ENCODE peak calls at places on chromosomes 13 and 19, in four cellular contexts. One of them, this sample, is unnamed. For H3K9me3, the result is how much of the 10 kb centered on the place peaks cover.

GRCh38 chr13:112712451-112712881 is 22.6 kb downstream of the ATP11A start:
- DNase-seq in left lung: peak
- DNase-seq in HCT116: no peak
- DNase-seq in A549: no peak
- DNase-seq in this sample: no peak

GRCh38 chr13:73059460-73060250 is 850 bp downstream of the KLF5 start:
- DNase-seq in HCT116: no peak
- DNase-seq in left lung: peak
- DNase-seq in A549: no peak
- DNase-seq in this sample: peak

GRCh38 chr19:1363599-1363998 is 20.1 kb upstream of the NDUFS7 start:
- DNase-seq in left lung: no peak
- DNase-seq in HCT116: no peak
- DNase-seq in A549: no peak
- DNase-seq in this sample: peak

GRCh38 chr13:98094678-98095266 is 48.1 kb upstream of the FARP1 start:
- DNase-seq in HCT116: no peak
- DNase-seq in left lung: no peak
- DNase-seq in A549: no peak
- DNase-seq in this sample: no peak

GRCh38 chr13:42653694-42654093 is 79.7 kb downstream of the TNFSF11 start:
- DNase-seq in left lung: no peak
- DNase-seq in A549: no peak
- DNase-seq in HCT116: no peak
- DNase-seq in this sample: no peak

GRCh38 chr19:16371540-16371986 is 46.9 kb downstream of the KLF2 start:
- DNase-seq in HCT116: no peak
- DNase-seq in left lung: peak
- DNase-seq in A549: no peak
- DNase-seq in this sample: peak

GRCh38 chr19:16659832-16660708 is at the start of gene SMIM7:
- DNase-seq in A549: peak
- DNase-seq in HCT116: peak
- DNase-seq in left lung: peak
- DNase-seq in this sample: peak

GRCh38 chr19:19081642-19082151 is 17.9 kb downstream of the SLC25A42 start:
- DNase-seq in A549: no peak
- DNase-seq in left lung: no peak
- DNase-seq in HCT116: no peak
- DNase-seq in this sample: no peak

GRCh38 chr19:39299832-39300231 is 3.6 kb downstream of the IFNL1 start:
- DNase-seq in left lung: no peak
- DNase-seq in HCT116: no peak
- DNase-seq in A549: no peak
- DNase-seq in this sample: no peak

GRCh38 chr19:8334458-8335342 is 8.4 kb downstream of the KANK3 start:
- DNase-seq in left lung: peak
- DNase-seq in A549: peak
- DNase-seq in HCT116: peak
- DNase-seq in this sample: peak

GRCh38 chr19:10193666-10194499 is 870 bp downstream of the DNMT1 start:
- DNase-seq in HCT116: no peak
- DNase-seq in left lung: peak
- DNase-seq in A549: peak
- DNase-seq in this sample: peak

GRCh38 chr13:63684822-63685221 is 2269.2 kb upstream of the PCDH20 start:
- DNase-seq in left lung: no peak
- DNase-seq in HCT116: no peak
- DNase-seq in A549: no peak
- DNase-seq in this sample: no peak

GRCh38 chr19:21462540-21462939 is 42.9 kb upstream of the ZNF429 start:
- DNase-seq in left lung: peak
- DNase-seq in HCT116: no peak
- DNase-seq in A549: no peak
- DNase-seq in this sample: no peak

GRCh38 chr19:21466627-21467026 is 38.8 kb upstream of the ZNF429 start:
- DNase-seq in left lung: no peak
- DNase-seq in HCT116: no peak
- DNase-seq in A549: no peak
- DNase-seq in this sample: no peak

GRCh38 chr19:21463449-21464105 is 41.8 kb upstream of the ZNF429 start:
- DNase-seq in A549: no peak
- DNase-seq in HCT116: no peak
- DNase-seq in left lung: peak
- DNase-seq in this sample: no peak

GRCh38 chr19:21460686-21461085 is 44.7 kb upstream of the ZNF429 start:
- DNase-seq in HCT116: no peak
- DNase-seq in left lung: no peak
- DNase-seq in A549: no peak
- DNase-seq in this sample: no peak
- H3K9me3 ChIP-seq in HCT116: under half
- H3K9me3 ChIP-seq in left lung: under half
- H3K9me3 ChIP-seq in A549: under half
- H3K9me3 ChIP-seq in this sample: under half

DNA sequence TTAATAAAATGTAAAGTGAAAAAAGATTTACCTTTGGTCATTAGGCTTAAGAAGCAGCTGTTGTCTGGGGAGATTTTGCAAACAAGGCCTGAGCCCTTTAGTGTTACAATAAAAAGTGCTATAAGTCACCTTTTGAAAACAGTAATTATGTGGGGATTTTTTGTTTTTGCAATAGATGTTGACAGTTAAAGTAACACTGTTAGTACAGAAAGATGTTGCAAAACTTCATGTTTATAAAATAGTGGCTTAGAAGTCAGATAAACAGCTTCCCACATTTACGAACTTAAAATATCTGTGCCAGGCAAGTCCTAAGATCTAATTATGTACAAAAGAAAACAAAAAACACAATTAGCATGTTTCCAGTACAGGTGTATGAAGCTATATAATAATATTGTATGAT is 138.0 kb upstream of the IRS2 start:
- DNase-seq in left lung: no peak
- DNase-seq in HCT116: no peak
- DNase-seq in A549: no peak
- DNase-seq in this sample: no peak
- H3K27ac ChIP-seq in left lung: no peak
- H3K27ac ChIP-seq in HCT116: no peak
- H3K27ac ChIP-seq in A549: no peak
- H3K27ac ChIP-seq in this sample: no peak

GRCh38 chr13:99690426-99691189 is 189.3 kb downstream of the TM9SF2 start:
- DNase-seq in left lung: no peak
- DNase-seq in HCT116: no peak
- DNase-seq in A549: no peak
- DNase-seq in this sample: no peak

GRCh38 chr13:99687728-99688397 is 186.6 kb downstream of the TM9SF2 start:
- DNase-seq in HCT116: no peak
- DNase-seq in left lung: no peak
- DNase-seq in A549: no peak
- DNase-seq in this sample: no peak

GRCh38 chr13:99691552-99691951 is 190.3 kb downstream of the TM9SF2 start:
- DNase-seq in HCT116: no peak
- DNase-seq in A549: no peak
- DNase-seq in left lung: no peak
- DNase-seq in this sample: no peak

GRCh38 chr13:99688776-99689175 is 187.5 kb downstream of the TM9SF2 start:
- DNase-seq in A549: no peak
- DNase-seq in left lung: no peak
- DNase-seq in HCT116: no peak
- DNase-seq in this sample: no peak

GRCh38 chr13:99689955-99690354 is 188.7 kb downstream of the TM9SF2 start:
- DNase-seq in left lung: no peak
- DNase-seq in HCT116: no peak
- DNase-seq in A549: no peak
- DNase-seq in this sample: no peak
- H3K4me3 ChIP-seq in left lung: no peak
- H3K4me3 ChIP-seq in HCT116: no peak
- H3K4me3 ChIP-seq in A549: no peak
- H3K4me3 ChIP-seq in this sample: no peak

DNA sequence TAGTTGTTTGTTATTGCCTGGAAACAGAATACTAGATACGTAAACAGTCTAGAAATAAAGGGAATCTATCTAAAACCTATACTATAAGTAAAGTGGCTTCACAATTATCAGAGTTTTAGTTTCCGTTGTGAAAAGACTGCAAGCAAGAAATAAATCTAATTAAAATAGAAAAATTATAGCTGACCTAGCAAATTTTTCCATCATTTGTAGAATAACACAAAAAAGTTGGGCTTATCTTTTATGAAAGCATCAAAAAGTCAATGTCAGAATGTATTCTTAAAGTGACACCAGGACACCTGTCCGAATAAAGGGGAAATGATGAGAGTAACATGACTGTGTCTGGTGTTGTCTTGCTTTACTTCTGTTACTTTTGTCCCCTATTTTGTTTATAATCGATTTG is 1248.9 kb upstream of the MIR17HG start:
- DNase-seq in HCT116: no peak
- DNase-seq in A549: no peak
- DNase-seq in left lung: no peak
- DNase-seq in this sample: no peak
- H3K9me3 ChIP-seq in HCT116: under half
- H3K9me3 ChIP-seq in A549: under half
- H3K9me3 ChIP-seq in left lung: under half
- H3K9me3 ChIP-seq in this sample: under half

DNA sequence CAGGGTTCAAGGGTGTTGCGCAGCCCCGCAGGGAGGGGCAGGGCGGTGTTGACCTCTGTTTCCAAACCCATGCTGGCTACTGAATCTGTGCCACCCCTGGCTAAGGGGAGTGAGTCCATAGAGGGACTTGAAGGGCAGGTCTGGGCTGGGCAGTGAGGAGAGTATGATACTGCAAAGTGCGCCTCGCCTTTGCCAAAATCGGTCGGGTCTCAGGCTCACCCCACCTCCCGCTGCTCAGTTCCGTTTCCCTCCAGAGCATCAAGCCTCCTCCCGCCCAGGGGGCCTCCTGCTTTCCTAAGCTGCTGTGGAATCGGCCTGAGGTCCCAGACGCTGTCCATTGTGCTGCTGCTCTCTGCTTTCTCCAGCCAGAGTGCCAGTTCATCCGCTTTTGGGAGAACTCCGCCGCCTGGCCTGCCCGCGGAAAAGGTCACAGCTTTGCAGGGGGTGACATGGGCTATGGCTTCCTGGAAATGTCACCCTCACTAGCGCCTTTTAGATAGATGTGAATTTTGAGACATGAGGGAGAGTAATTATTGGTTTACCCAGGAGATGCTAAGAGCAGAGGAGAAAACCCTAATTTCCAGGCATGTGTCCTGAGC is 1418.4 kb downstream of the UQCRFS1 start:
- DNase-seq in HCT116: no peak
- DNase-seq in left lung: peak
- DNase-seq in A549: no peak
- DNase-seq in this sample: no peak
- H3K27ac ChIP-seq in HCT116: peak
- H3K27ac ChIP-seq in left lung: peak
- H3K27ac ChIP-seq in A549: peak
- H3K27ac ChIP-seq in this sample: peak

DNA sequence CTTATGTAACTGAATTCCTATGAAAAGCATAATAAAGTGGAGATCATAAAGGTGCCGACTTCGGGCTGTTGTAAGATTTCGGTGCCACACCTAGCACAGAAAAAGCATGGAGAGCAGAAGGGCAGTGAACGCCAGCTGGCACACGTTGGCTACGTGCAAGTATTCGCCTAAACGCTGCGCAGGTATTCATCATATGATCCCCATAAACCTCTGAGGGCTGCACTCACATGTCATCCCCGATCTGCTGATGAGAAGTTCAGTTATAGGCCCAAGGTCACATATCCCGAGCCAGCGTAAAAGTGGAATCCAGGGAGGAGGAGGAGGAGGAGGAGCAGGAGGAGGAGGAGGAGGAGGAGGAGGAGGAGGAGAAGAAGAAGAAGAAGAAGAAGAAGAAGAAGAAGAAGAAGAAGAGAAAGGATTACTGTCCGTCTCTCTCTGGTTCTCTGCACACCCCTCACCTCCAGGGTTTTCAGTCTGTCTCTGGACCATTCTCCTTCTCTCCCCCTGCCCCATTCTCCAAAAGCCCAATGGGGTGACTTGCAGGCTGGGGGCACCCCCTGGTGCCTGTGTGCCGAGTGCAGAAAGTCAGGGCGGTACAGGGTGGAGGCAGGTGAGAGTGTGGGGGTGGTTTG is 18.6 kb upstream of the CYP2S1 start:
- DNase-seq in left lung: no peak
- DNase-seq in A549: no peak
- DNase-seq in HCT116: no peak
- DNase-seq in this sample: no peak
- H3K4me3 ChIP-seq in left lung: no peak
- H3K4me3 ChIP-seq in A549: no peak
- H3K4me3 ChIP-seq in HCT116: no peak
- H3K4me3 ChIP-seq in this sample: no peak

DNA sequence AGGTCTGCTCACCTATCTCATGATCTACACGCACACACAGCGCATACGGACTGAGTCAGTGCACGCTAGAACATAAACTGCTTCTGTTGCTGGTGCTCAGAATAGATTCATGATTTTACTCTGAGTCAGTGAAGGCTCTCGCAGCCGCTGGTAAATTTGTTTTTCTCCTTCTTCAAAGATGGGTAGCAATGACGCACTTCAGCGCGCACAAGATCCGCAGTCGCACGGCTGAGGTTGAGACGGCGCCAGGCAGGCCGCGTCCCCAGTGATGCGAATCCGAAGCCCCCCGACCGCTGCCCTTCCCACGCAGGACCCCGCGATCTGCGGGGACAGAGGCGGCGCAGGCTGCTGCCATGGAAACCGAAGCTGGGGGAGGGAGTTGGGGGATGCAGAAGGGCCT is 103.7 kb upstream of the USP29 start:
- DNase-seq in A549: no peak
- DNase-seq in HCT116: no peak
- DNase-seq in left lung: no peak
- DNase-seq in this sample: no peak
- H3K9me3 ChIP-seq in A549: half or more
- H3K9me3 ChIP-seq in HCT116: under half
- H3K9me3 ChIP-seq in left lung: under half
- H3K9me3 ChIP-seq in this sample: under half

DNA sequence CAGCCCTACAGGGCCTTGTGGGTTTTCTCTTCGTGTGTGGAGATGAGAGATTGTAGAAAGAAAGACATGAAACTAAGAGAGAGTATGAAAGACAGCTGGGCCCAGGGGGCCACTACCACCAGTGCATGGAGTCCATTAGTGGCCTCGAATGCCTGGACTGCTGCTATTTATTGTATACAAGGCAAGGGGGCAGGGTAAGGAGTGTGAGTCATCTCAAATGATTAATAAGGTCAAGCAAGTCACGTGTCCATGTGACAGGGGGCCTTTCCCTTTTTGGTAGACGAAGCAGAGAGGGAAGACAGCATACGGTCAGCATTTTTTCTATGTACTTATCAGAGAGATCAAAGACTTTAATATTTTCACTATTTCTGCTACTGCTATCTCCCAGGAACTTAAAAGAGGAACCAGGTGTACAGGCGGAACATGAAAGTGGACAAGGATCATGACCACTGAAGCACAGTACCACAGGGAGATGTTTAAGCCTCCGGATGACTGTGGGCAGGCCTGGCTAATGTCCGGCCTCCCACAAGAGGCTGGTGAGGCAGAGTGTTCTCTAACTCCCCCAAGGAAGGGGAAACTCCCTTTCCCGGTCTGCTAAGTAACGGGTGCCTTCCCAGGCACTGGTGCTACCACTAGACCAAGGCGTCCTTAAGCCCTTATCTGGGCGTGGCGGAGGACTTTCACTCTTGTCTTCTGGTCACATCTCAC is 25.5 kb downstream of the FGF21 start:
- DNase-seq in HCT116: no peak
- DNase-seq in left lung: no peak
- DNase-seq in A549: peak
- DNase-seq in this sample: no peak
- H3K27ac ChIP-seq in HCT116: peak
- H3K27ac ChIP-seq in left lung: peak
- H3K27ac ChIP-seq in A549: no peak
- H3K27ac ChIP-seq in this sample: no peak